ENCODE peak calls at places on chromosomes 6 and 20, in nine cellular contexts. One of them, this sample, is unnamed.

GRCh38 chr6:40347571-40348011 is 239.6 kb downstream of the LRFN2 start:
- DNase-seq in HTR-8/SVneo: no peak
- DNase-seq in erythroblast: no peak
- DNase-seq in RPMI7951: no peak
- DNase-seq in stimulated activated CD4-positive, alpha-beta T cell treated with anti-CD3 and anti-CD28 coated beads, Interleukin-4, amount 100 ng/mL, for 48 hours: no peak
- DNase-seq in tibial nerve: no peak
- DNase-seq in BJ: no peak
- DNase-seq in T-cell: no peak
- DNase-seq in NCI-H774: no peak
- DNase-seq in this sample: no peak

GRCh38 chr6:166422201-166422940 is 39.6 kb upstream of the MPC1 start:
- DNase-seq in HTR-8/SVneo: no peak
- DNase-seq in erythroblast: no peak
- DNase-seq in RPMI7951: no peak
- DNase-seq in stimulated activated CD4-positive, alpha-beta T cell treated with anti-CD3 and anti-CD28 coated beads, Interleukin-4, amount 100 ng/mL, for 48 hours: no peak
- DNase-seq in tibial nerve: no peak
- DNase-seq in BJ: no peak
- DNase-seq in T-cell: no peak
- DNase-seq in NCI-H774: no peak
- DNase-seq in this sample: no peak

GRCh38 chr6:138722425-138723371 is 50.9 kb upstream of the CCDC28A start:
- DNase-seq in HTR-8/SVneo: no peak
- DNase-seq in erythroblast: no peak
- DNase-seq in RPMI7951: peak
- DNase-seq in stimulated activated CD4-positive, alpha-beta T cell treated with anti-CD3 and anti-CD28 coated beads, Interleukin-4, amount 100 ng/mL, for 48 hours: no peak
- DNase-seq in tibial nerve: no peak
- DNase-seq in BJ: peak
- DNase-seq in T-cell: no peak
- DNase-seq in NCI-H774: no peak
- DNase-seq in this sample: no peak

GRCh38 chr6:23301546-23301945 is 732.2 kb downstream of the HDGFL1 start:
- DNase-seq in HTR-8/SVneo: no peak
- DNase-seq in erythroblast: no peak
- DNase-seq in RPMI7951: no peak
- DNase-seq in stimulated activated CD4-positive, alpha-beta T cell treated with anti-CD3 and anti-CD28 coated beads, Interleukin-4, amount 100 ng/mL, for 48 hours: no peak
- DNase-seq in tibial nerve: no peak
- DNase-seq in BJ: no peak
- DNase-seq in T-cell: no peak
- DNase-seq in NCI-H774: no peak
- DNase-seq in this sample: no peak

GRCh38 chr6:75711173-75711572 is 37.9 kb upstream of the MYO6 start:
- DNase-seq in HTR-8/SVneo: no peak
- DNase-seq in erythroblast: no peak
- DNase-seq in RPMI7951: no peak
- DNase-seq in stimulated activated CD4-positive, alpha-beta T cell treated with anti-CD3 and anti-CD28 coated beads, Interleukin-4, amount 100 ng/mL, for 48 hours: no peak
- DNase-seq in tibial nerve: no peak
- DNase-seq in BJ: no peak
- DNase-seq in T-cell: no peak
- DNase-seq in NCI-H774: no peak
- DNase-seq in this sample: no peak

GRCh38 chr6:156919819-156920379 is 142.7 kb downstream of the ARID1B start:
- DNase-seq in HTR-8/SVneo: no peak
- DNase-seq in erythroblast: no peak
- DNase-seq in RPMI7951: no peak
- DNase-seq in stimulated activated CD4-positive, alpha-beta T cell treated with anti-CD3 and anti-CD28 coated beads, Interleukin-4, amount 100 ng/mL, for 48 hours: no peak
- DNase-seq in tibial nerve: no peak
- DNase-seq in BJ: no peak
- DNase-seq in T-cell: no peak
- DNase-seq in NCI-H774: no peak
- DNase-seq in this sample: no peak

GRCh38 chr6:158081657-158081935 is 86.5 kb downstream of the SERAC1 start:
- DNase-seq in HTR-8/SVneo: no peak
- DNase-seq in erythroblast: no peak
- DNase-seq in RPMI7951: no peak
- DNase-seq in stimulated activated CD4-positive, alpha-beta T cell treated with anti-CD3 and anti-CD28 coated beads, Interleukin-4, amount 100 ng/mL, for 48 hours: no peak
- DNase-seq in tibial nerve: no peak
- DNase-seq in BJ: no peak
- DNase-seq in T-cell: no peak
- DNase-seq in NCI-H774: no peak
- DNase-seq in this sample: no peak

GRCh38 chr6:73028893-73029450 is 196.3 kb downstream of the KHDC1L start:
- DNase-seq in HTR-8/SVneo: no peak
- DNase-seq in erythroblast: no peak
- DNase-seq in RPMI7951: no peak
- DNase-seq in stimulated activated CD4-positive, alpha-beta T cell treated with anti-CD3 and anti-CD28 coated beads, Interleukin-4, amount 100 ng/mL, for 48 hours: no peak
- DNase-seq in tibial nerve: no peak
- DNase-seq in BJ: no peak
- DNase-seq in T-cell: no peak
- DNase-seq in NCI-H774: no peak
- DNase-seq in this sample: no peak

GRCh38 chr6:139124887-139125672 is 9.8 kb upstream of the HECA start:
- DNase-seq in HTR-8/SVneo: peak
- DNase-seq in erythroblast: peak
- DNase-seq in RPMI7951: peak
- DNase-seq in stimulated activated CD4-positive, alpha-beta T cell treated with anti-CD3 and anti-CD28 coated beads, Interleukin-4, amount 100 ng/mL, for 48 hours: peak
- DNase-seq in tibial nerve: peak
- DNase-seq in BJ: no peak
- DNase-seq in T-cell: peak
- DNase-seq in NCI-H774: no peak
- DNase-seq in this sample: peak

GRCh38 chr6:158500016-158500735 is 59.7 kb upstream of the TMEM181 start:
- DNase-seq in HTR-8/SVneo: peak
- DNase-seq in erythroblast: no peak
- DNase-seq in RPMI7951: peak
- DNase-seq in stimulated activated CD4-positive, alpha-beta T cell treated with anti-CD3 and anti-CD28 coated beads, Interleukin-4, amount 100 ng/mL, for 48 hours: no peak
- DNase-seq in tibial nerve: no peak
- DNase-seq in BJ: peak
- DNase-seq in T-cell: no peak
- DNase-seq in NCI-H774: no peak
- DNase-seq in this sample: no peak

GRCh38 chr6:7419065-7419464 is 29.5 kb downstream of the RIOK1 start:
- DNase-seq in HTR-8/SVneo: no peak
- DNase-seq in erythroblast: no peak
- DNase-seq in RPMI7951: no peak
- DNase-seq in stimulated activated CD4-positive, alpha-beta T cell treated with anti-CD3 and anti-CD28 coated beads, Interleukin-4, amount 100 ng/mL, for 48 hours: no peak
- DNase-seq in tibial nerve: no peak
- DNase-seq in BJ: no peak
- DNase-seq in T-cell: no peak
- DNase-seq in NCI-H774: no peak
- DNase-seq in this sample: no peak

GRCh38 chr6:105591053-105591452 is 188.2 kb upstream of the PREP start:
- DNase-seq in HTR-8/SVneo: no peak
- DNase-seq in erythroblast: no peak
- DNase-seq in RPMI7951: peak
- DNase-seq in stimulated activated CD4-positive, alpha-beta T cell treated with anti-CD3 and anti-CD28 coated beads, Interleukin-4, amount 100 ng/mL, for 48 hours: no peak
- DNase-seq in tibial nerve: no peak
- DNase-seq in BJ: no peak
- DNase-seq in T-cell: no peak
- DNase-seq in NCI-H774: no peak
- DNase-seq in this sample: no peak

GRCh38 chr20:10306440-10307358 is 88.1 kb downstream of the SNAP25 start:
- DNase-seq in HTR-8/SVneo: peak
- DNase-seq in erythroblast: no peak
- DNase-seq in RPMI7951: peak
- DNase-seq in stimulated activated CD4-positive, alpha-beta T cell treated with anti-CD3 and anti-CD28 coated beads, Interleukin-4, amount 100 ng/mL, for 48 hours: no peak
- DNase-seq in tibial nerve: no peak
- DNase-seq in BJ: peak
- DNase-seq in T-cell: no peak
- DNase-seq in NCI-H774: no peak
- DNase-seq in this sample: no peak

GRCh38 chr6:4543596-4543995 is 232.6 kb upstream of the CDYL start:
- DNase-seq in HTR-8/SVneo: no peak
- DNase-seq in erythroblast: no peak
- DNase-seq in RPMI7951: no peak
- DNase-seq in stimulated activated CD4-positive, alpha-beta T cell treated with anti-CD3 and anti-CD28 coated beads, Interleukin-4, amount 100 ng/mL, for 48 hours: no peak
- DNase-seq in tibial nerve: no peak
- DNase-seq in BJ: no peak
- DNase-seq in T-cell: no peak
- DNase-seq in NCI-H774: no peak
- DNase-seq in this sample: no peak

GRCh38 chr20:57939499-57939898 is 229.7 kb upstream of the PMEPA1 start:
- DNase-seq in HTR-8/SVneo: no peak
- DNase-seq in erythroblast: no peak
- DNase-seq in RPMI7951: no peak
- DNase-seq in stimulated activated CD4-positive, alpha-beta T cell treated with anti-CD3 and anti-CD28 coated beads, Interleukin-4, amount 100 ng/mL, for 48 hours: no peak
- DNase-seq in tibial nerve: no peak
- DNase-seq in BJ: no peak
- DNase-seq in T-cell: no peak
- DNase-seq in NCI-H774: no peak
- DNase-seq in this sample: no peak

GRCh38 chr6:148700713-148701392 is 46.0 kb upstream of the UST start:
- DNase-seq in HTR-8/SVneo: no peak
- DNase-seq in erythroblast: no peak
- DNase-seq in RPMI7951: peak
- DNase-seq in stimulated activated CD4-positive, alpha-beta T cell treated with anti-CD3 and anti-CD28 coated beads, Interleukin-4, amount 100 ng/mL, for 48 hours: no peak
- DNase-seq in tibial nerve: no peak
- DNase-seq in BJ: no peak
- DNase-seq in T-cell: no peak
- DNase-seq in NCI-H774: peak
- DNase-seq in this sample: peak

GRCh38 chr20:20237093-20237959 is 130.6 kb upstream of the INSM1 start:
- DNase-seq in HTR-8/SVneo: peak
- DNase-seq in erythroblast: peak
- DNase-seq in RPMI7951: peak
- DNase-seq in stimulated activated CD4-positive, alpha-beta T cell treated with anti-CD3 and anti-CD28 coated beads, Interleukin-4, amount 100 ng/mL, for 48 hours: peak
- DNase-seq in tibial nerve: peak
- DNase-seq in BJ: no peak
- DNase-seq in T-cell: peak
- DNase-seq in NCI-H774: peak
- DNase-seq in this sample: peak

GRCh38 chr6:48194596-48195295 is 83.7 kb upstream of the PTCHD4 start:
- DNase-seq in HTR-8/SVneo: no peak
- DNase-seq in erythroblast: no peak
- DNase-seq in RPMI7951: no peak
- DNase-seq in stimulated activated CD4-positive, alpha-beta T cell treated with anti-CD3 and anti-CD28 coated beads, Interleukin-4, amount 100 ng/mL, for 48 hours: no peak
- DNase-seq in tibial nerve: no peak
- DNase-seq in BJ: no peak
- DNase-seq in T-cell: no peak
- DNase-seq in NCI-H774: no peak
- DNase-seq in this sample: no peak

GRCh38 chr6:166507380-166507779 is 79.1 kb downstream of the RAMACL start:
- DNase-seq in HTR-8/SVneo: no peak
- DNase-seq in erythroblast: no peak
- DNase-seq in RPMI7951: no peak
- DNase-seq in stimulated activated CD4-positive, alpha-beta T cell treated with anti-CD3 and anti-CD28 coated beads, Interleukin-4, amount 100 ng/mL, for 48 hours: no peak
- DNase-seq in tibial nerve: no peak
- DNase-seq in BJ: no peak
- DNase-seq in T-cell: no peak
- DNase-seq in NCI-H774: no peak
- DNase-seq in this sample: no peak

GRCh38 chr6:43171284-43172126 is 436 bp downstream of the SRF start:
- DNase-seq in HTR-8/SVneo: no peak
- DNase-seq in erythroblast: peak
- DNase-seq in RPMI7951: no peak
- DNase-seq in stimulated activated CD4-positive, alpha-beta T cell treated with anti-CD3 and anti-CD28 coated beads, Interleukin-4, amount 100 ng/mL, for 48 hours: no peak
- DNase-seq in tibial nerve: no peak
- DNase-seq in BJ: no peak
- DNase-seq in T-cell: peak
- DNase-seq in NCI-H774: no peak
- DNase-seq in this sample: no peak

GRCh38 chr6:25404693-25405169 is 125.6 kb downstream of the CARMIL1 start:
- DNase-seq in HTR-8/SVneo: no peak
- DNase-seq in erythroblast: no peak
- DNase-seq in RPMI7951: no peak
- DNase-seq in stimulated activated CD4-positive, alpha-beta T cell treated with anti-CD3 and anti-CD28 coated beads, Interleukin-4, amount 100 ng/mL, for 48 hours: no peak
- DNase-seq in tibial nerve: no peak
- DNase-seq in BJ: no peak
- DNase-seq in T-cell: peak
- DNase-seq in NCI-H774: no peak
- DNase-seq in this sample: no peak

GRCh38 chr6:41940759-41941279 is 789 bp downstream of the CCND3 start:
- DNase-seq in HTR-8/SVneo: peak
- DNase-seq in erythroblast: peak
- DNase-seq in RPMI7951: peak
- DNase-seq in stimulated activated CD4-positive, alpha-beta T cell treated with anti-CD3 and anti-CD28 coated beads, Interleukin-4, amount 100 ng/mL, for 48 hours: peak
- DNase-seq in tibial nerve: no peak
- DNase-seq in BJ: no peak
- DNase-seq in T-cell: peak
- DNase-seq in NCI-H774: no peak
- DNase-seq in this sample: no peak

GRCh38 chr6:54981647-54982046 is 135.1 kb downstream of the FAM83B start:
- DNase-seq in HTR-8/SVneo: no peak
- DNase-seq in erythroblast: no peak
- DNase-seq in RPMI7951: peak
- DNase-seq in stimulated activated CD4-positive, alpha-beta T cell treated with anti-CD3 and anti-CD28 coated beads, Interleukin-4, amount 100 ng/mL, for 48 hours: no peak
- DNase-seq in tibial nerve: no peak
- DNase-seq in BJ: peak
- DNase-seq in T-cell: no peak
- DNase-seq in NCI-H774: no peak
- DNase-seq in this sample: no peak

GRCh38 chr6:125149256-125150144 is 4.1 kb upstream of the TPD52L1 start:
- DNase-seq in HTR-8/SVneo: no peak
- DNase-seq in erythroblast: no peak
- DNase-seq in RPMI7951: peak
- DNase-seq in stimulated activated CD4-positive, alpha-beta T cell treated with anti-CD3 and anti-CD28 coated beads, Interleukin-4, amount 100 ng/mL, for 48 hours: no peak
- DNase-seq in tibial nerve: no peak
- DNase-seq in BJ: no peak
- DNase-seq in T-cell: no peak
- DNase-seq in NCI-H774: no peak
- DNase-seq in this sample: no peak

GRCh38 chr6:17103715-17104114 is 1.9 kb downstream of the STMND1 start:
- DNase-seq in HTR-8/SVneo: no peak
- DNase-seq in erythroblast: no peak
- DNase-seq in RPMI7951: no peak
- DNase-seq in stimulated activated CD4-positive, alpha-beta T cell treated with anti-CD3 and anti-CD28 coated beads, Interleukin-4, amount 100 ng/mL, for 48 hours: no peak
- DNase-seq in tibial nerve: no peak
- DNase-seq in BJ: no peak
- DNase-seq in T-cell: no peak
- DNase-seq in NCI-H774: no peak
- DNase-seq in this sample: no peak

GRCh38 chr20:46071573-46071972 is 18.2 kb downstream of the NCOA5 start:
- DNase-seq in HTR-8/SVneo: no peak
- DNase-seq in erythroblast: no peak
- DNase-seq in RPMI7951: no peak
- DNase-seq in stimulated activated CD4-positive, alpha-beta T cell treated with anti-CD3 and anti-CD28 coated beads, Interleukin-4, amount 100 ng/mL, for 48 hours: no peak
- DNase-seq in tibial nerve: no peak
- DNase-seq in BJ: no peak
- DNase-seq in T-cell: no peak
- DNase-seq in NCI-H774: no peak
- DNase-seq in this sample: no peak

GRCh38 chr6:21164768-21165326 is 428.7 kb upstream of the SOX4 start:
- DNase-seq in HTR-8/SVneo: no peak
- DNase-seq in erythroblast: no peak
- DNase-seq in RPMI7951: peak
- DNase-seq in stimulated activated CD4-positive, alpha-beta T cell treated with anti-CD3 and anti-CD28 coated beads, Interleukin-4, amount 100 ng/mL, for 48 hours: no peak
- DNase-seq in tibial nerve: no peak
- DNase-seq in BJ: no peak
- DNase-seq in T-cell: no peak
- DNase-seq in NCI-H774: no peak
- DNase-seq in this sample: no peak

GRCh38 chr20:48722002-48722731 is 105.6 kb downstream of the PREX1 start:
- DNase-seq in HTR-8/SVneo: no peak
- DNase-seq in erythroblast: peak
- DNase-seq in RPMI7951: peak
- DNase-seq in stimulated activated CD4-positive, alpha-beta T cell treated with anti-CD3 and anti-CD28 coated beads, Interleukin-4, amount 100 ng/mL, for 48 hours: no peak
- DNase-seq in tibial nerve: no peak
- DNase-seq in BJ: no peak
- DNase-seq in T-cell: no peak
- DNase-seq in NCI-H774: no peak
- DNase-seq in this sample: no peak

GRCh38 chr20:44151621-44152416 is 35.2 kb downstream of the JPH2 start:
- DNase-seq in HTR-8/SVneo: no peak
- DNase-seq in erythroblast: no peak
- DNase-seq in RPMI7951: peak
- DNase-seq in stimulated activated CD4-positive, alpha-beta T cell treated with anti-CD3 and anti-CD28 coated beads, Interleukin-4, amount 100 ng/mL, for 48 hours: no peak
- DNase-seq in tibial nerve: no peak
- DNase-seq in BJ: no peak
- DNase-seq in T-cell: no peak
- DNase-seq in NCI-H774: no peak
- DNase-seq in this sample: no peak

GRCh38 chr6:155188707-155189496 is 74.9 kb upstream of the CLDN20 start:
- DNase-seq in HTR-8/SVneo: no peak
- DNase-seq in erythroblast: no peak
- DNase-seq in RPMI7951: peak
- DNase-seq in stimulated activated CD4-positive, alpha-beta T cell treated with anti-CD3 and anti-CD28 coated beads, Interleukin-4, amount 100 ng/mL, for 48 hours: no peak
- DNase-seq in tibial nerve: peak
- DNase-seq in BJ: peak
- DNase-seq in T-cell: no peak
- DNase-seq in NCI-H774: no peak
- DNase-seq in this sample: no peak

GRCh38 chr6:45613678-45614077 is 235.9 kb upstream of the SUPT3H start:
- DNase-seq in HTR-8/SVneo: no peak
- DNase-seq in erythroblast: no peak
- DNase-seq in RPMI7951: peak
- DNase-seq in stimulated activated CD4-positive, alpha-beta T cell treated with anti-CD3 and anti-CD28 coated beads, Interleukin-4, amount 100 ng/mL, for 48 hours: no peak
- DNase-seq in tibial nerve: peak
- DNase-seq in BJ: peak
- DNase-seq in T-cell: no peak
- DNase-seq in NCI-H774: no peak
- DNase-seq in this sample: no peak